ENCODE peak calls at places on chromosomes 3 and 15, in nine cellular contexts. A is ascending aorta; J is EH; E is C1 segment of cervical spinal cord; K is stimulated activated naive CD8-positive, alpha-beta T cell treated with anti-CD3 and anti-CD28 coated beads, Interleukin-15, Interleukin-2, amounts not matched to agents 100 U/mL and 50 U/mL, for 24 hours; G is Ammon's horn; I is SK-N-MC; D is activated T-helper 2 cell treated with anti-CD3 and anti-CD28 coated beads, Interferon-gamma antibody, Interleukin-2, Interleukin-4, amounts not matched to agents 10 μg/mL and 5 μg/mL and 100 μg/mL, durations not matched to agents 14 hours and 24 hours and 36 hours; Q is T-helper 9 cell. B is an unnamed sample.

GRCh38 chr3:86245360-86245759 is 745.6 kb downstream of the VGLL3 start:
- DNase-seq in A (no peak), J (no peak), E (no peak), K (no peak), G (peak; percentile 41), I (no peak), D (no peak), Q (no peak), B (no peak)

GRCh38 chr15:45456212-45457106 is 66.1 kb downstream of the SLC30A4 start:
- DNase-seq in A (peak; percentile 84), J (peak; percentile 100), E (no peak), K (peak; percentile 72), G (peak; percentile 46), I (no peak), D (peak; percentile 62), Q (peak; percentile 61), B (no peak)

GRCh38 chr3:115146032-115146417 is 1.1 kb downstream of the ZBTB20 start:
- DNase-seq in A (peak; percentile 74), J (peak; percentile 83), E (peak; percentile 25), K (peak; percentile 44), G (peak; percentile 60), I (no peak), D (peak; percentile 41), Q (peak; percentile 16), B (no peak)

GRCh38 chr15:25849431-25849921 is 13.7 kb downstream of the ATP10A start:
- DNase-seq in A (peak; percentile 75), J (peak; percentile 97), E (no peak), K (no peak), G (no peak), I (no peak), D (no peak), Q (no peak), B (no peak)

GRCh38 chr15:80693682-80694623 is 1.2 kb upstream of the ABHD17C start:
- DNase-seq in A (no peak), J (no peak), E (no peak), K (no peak), G (peak; percentile 15), I (no peak), D (no peak), Q (no peak), B (no peak)

GRCh38 chr15:68154923-68155559 is 50.1 kb downstream of the CALML4 start:
- DNase-seq in A (no peak), J (peak; percentile 65), E (peak; percentile 0), K (peak; percentile 21), G (peak; percentile 73), I (peak; percentile 45), D (no peak), Q (no peak), B (no peak)

GRCh38 chr3:86175051-86175536 is 815.9 kb downstream of the VGLL3 start:
- DNase-seq in A (no peak), J (no peak), E (no peak), K (no peak), G (no peak), I (no peak), D (no peak), Q (no peak), B (no peak)

GRCh38 chr15:79994651-79995050 is 23.7 kb upstream of the BCL2A1 start:
- DNase-seq in A (no peak), J (peak; percentile 64), E (no peak), K (no peak), G (no peak), I (no peak), D (no peak), Q (no peak), B (no peak)

GRCh38 chr15:65392368-65392767 is 14.6 kb upstream of the IGDCC3 start:
- DNase-seq in A (no peak), J (no peak), E (no peak), K (no peak), G (no peak), I (no peak), D (no peak), Q (no peak), B (no peak)

GRCh38 chr3:32193101-32193500 is 45.4 kb upstream of the CMTM8 start:
- DNase-seq in A (no peak), J (no peak), E (no peak), K (no peak), G (no peak), I (no peak), D (no peak), Q (no peak), B (no peak)

GRCh38 chr3:141116791-141117190 is 65.6 kb downstream of the SPSB4 start:
- DNase-seq in A (no peak), J (no peak), E (no peak), K (no peak), G (no peak), I (no peak), D (no peak), Q (no peak), B (no peak)

GRCh38 chr15:72994778-72995177 is 57.5 kb upstream of the NEO1 start:
- DNase-seq in A (no peak), J (no peak), E (no peak), K (no peak), G (peak; percentile 32), I (no peak), D (no peak), Q (no peak), B (no peak)

GRCh38 chr15:70528270-70528706 is 235.1 kb downstream of the UACA start:
- DNase-seq in A (peak; percentile 60), J (peak; percentile 41), E (no peak), K (peak; percentile 57), G (no peak), I (peak; percentile 56), D (peak; percentile 70), Q (peak; percentile 19), B (no peak)

GRCh38 chr3:135862361-135862760 is 103.2 kb upstream of the PPP2R3A start:
- DNase-seq in A (no peak), J (peak; percentile 30), E (no peak), K (no peak), G (no peak), I (no peak), D (no peak), Q (no peak), B (no peak)

GRCh38 chr15:89472785-89473256 is 23.6 kb downstream of the RHCG start:
- DNase-seq in A (no peak), J (peak; percentile 70), E (peak; percentile 5), K (peak; percentile 59), G (peak; percentile 74), I (no peak), D (peak; percentile 36), Q (no peak), B (peak; percentile 55)

GRCh38 chr3:14124223-14124614 is 451 bp downstream of the CHCHD4 start:
- DNase-seq in A (peak; percentile 79), J (peak; percentile 57), E (peak; percentile 73), K (peak; percentile 68), G (peak; percentile 73), I (no peak), D (peak; percentile 58), Q (no peak), B (peak; percentile 76)

GRCh38 chr3:15331606-15332404 is 581 bp downstream of the SH3BP5 start:
- DNase-seq in A (peak; percentile 71), J (peak; percentile 38), E (no peak), K (peak; percentile 45), G (peak; percentile 63), I (no peak), D (peak; percentile 19), Q (peak; percentile 38), B (no peak)

B was measured in substantia nigra.